ENCODE peak calls at places on chromosomes 16 and 17, in ten cellular contexts. P is fibroblast of pulmonary artery; O is NCI-H774; H is GM10248; V is central memory CD4-positive, alpha-beta T cell; Z is Daoy; A is A549; G is endodermal cell; I is activated CD4-positive, alpha-beta T cell treated with anti-CD3 and anti-CD28 coated beads for 24 hours; K is stimulated activated CD4-positive, alpha-beta T cell treated with anti-CD3 and anti-CD28 coated beads, Interleukin-1b, Interleukin-23, amount 100 ng/mL, for 1 hour. W is an unnamed sample.

GRCh38 chr17:70405492-70406220 is 236.3 kb downstream of the KCNJ2 start:
- DNase-seq in P (peak), O (no peak), H (no peak), V (no peak), Z (peak), A (peak), G (no peak), I (no peak), K (no peak), W (peak)

GRCh38 chr17:2695243-2695960 is 16.2 kb downstream of the CLUH start:
- DNase-seq in P (no peak), O (no peak), H (no peak), V (no peak), Z (peak), A (no peak), G (peak), I (no peak), K (no peak), W (no peak)

GRCh38 chr17:6104956-6105355 is 34.8 kb downstream of the WSCD1 start:
- DNase-seq in P (no peak), O (no peak), H (no peak), V (no peak), Z (peak), A (no peak), G (peak), I (no peak), K (no peak), W (no peak)

GRCh38 chr16:58494981-58495860 is 4.7 kb upstream of the NDRG4 start:
- DNase-seq in P (peak), O (peak), H (peak), V (peak), Z (peak), A (peak), G (peak), I (peak), K (peak), W (peak)

GRCh38 chr17:44947461-44948314 is at the start of gene KIF18B:
- DNase-seq in P (peak), O (peak), H (peak), V (peak), Z (peak), A (peak), G (peak), I (peak), K (peak), W (peak)

GRCh38 chr16:2532494-2533141 is 1.4 kb upstream of the CEMP1 start:
- DNase-seq in P (peak), O (peak), H (no peak), V (peak), Z (peak), A (no peak), G (peak), I (peak), K (peak), W (peak)

GRCh38 chr17:21036361-21036881 is 6.4 kb downstream of the USP22 start:
- DNase-seq in P (no peak), O (no peak), H (no peak), V (no peak), Z (no peak), A (no peak), G (no peak), I (no peak), K (no peak), W (peak)

GRCh38 chr17:75625813-75626486 is 7.3 kb upstream of the SMIM5 start:
- DNase-seq in P (peak), O (no peak), H (peak), V (no peak), Z (no peak), A (peak), G (peak), I (no peak), K (no peak), W (peak)